ENCODE peak calls at places on chromosomes 12 and 14, in nine cellular contexts. One of them, this sample, is unnamed.

GRCh38 chr14:41548666-41549065 is 58.0 kb upstream of the LRFN5 start:
- DNase-seq in activated CD4-positive, alpha-beta T cell treated with anti-CD3 and anti-CD28 coated beads, Interleukin-2, amount 50 U/mL, for 24 hours: no peak
- DNase-seq in renal cortical epithelial cell: no peak
- DNase-seq in CD8-positive, alpha-beta memory T cell: no peak
- DNase-seq in esophagus squamous epithelium: no peak
- DNase-seq in LoVo: no peak
- DNase-seq in NCI-H1105: peak; percentile 9
- DNase-seq in activated T-helper 1 cell treated with Interleukin-2 at 50 U/mL for 16 hours: no peak
- DNase-seq in AG20443: no peak
- DNase-seq in this sample: no peak

GRCh38 chr14:73717247-73717646 is 3.1 kb upstream of the PNMA1 start:
- DNase-seq in esophagus squamous epithelium: no peak
- DNase-seq in CD8-positive, alpha-beta memory T cell: no peak
- DNase-seq in activated T-helper 1 cell treated with Interleukin-2 at 50 U/mL for 16 hours: no peak
- DNase-seq in activated CD4-positive, alpha-beta T cell treated with anti-CD3 and anti-CD28 coated beads, Interleukin-2, amount 50 U/mL, for 24 hours: no peak
- DNase-seq in renal cortical epithelial cell: peak; percentile 41
- DNase-seq in NCI-H1105: peak; percentile 8
- DNase-seq in AG20443: no peak
- DNase-seq in LoVo: no peak
- DNase-seq in this sample: peak; percentile 79

GRCh38 chr12:86748874-86749273 is 492.7 kb upstream of the MGAT4C start:
- DNase-seq in renal cortical epithelial cell: no peak
- DNase-seq in CD8-positive, alpha-beta memory T cell: no peak
- DNase-seq in AG20443: no peak
- DNase-seq in NCI-H1105: no peak
- DNase-seq in activated T-helper 1 cell treated with Interleukin-2 at 50 U/mL for 16 hours: no peak
- DNase-seq in esophagus squamous epithelium: no peak
- DNase-seq in LoVo: no peak
- DNase-seq in activated CD4-positive, alpha-beta T cell treated with anti-CD3 and anti-CD28 coated beads, Interleukin-2, amount 50 U/mL, for 24 hours: no peak
- DNase-seq in this sample: no peak

GRCh38 chr12:131332224-131332623 is 378.5 kb downstream of the ADGRD1 start:
- DNase-seq in AG20443: no peak
- DNase-seq in CD8-positive, alpha-beta memory T cell: no peak
- DNase-seq in LoVo: no peak
- DNase-seq in renal cortical epithelial cell: no peak
- DNase-seq in esophagus squamous epithelium: no peak
- DNase-seq in activated T-helper 1 cell treated with Interleukin-2 at 50 U/mL for 16 hours: no peak
- DNase-seq in NCI-H1105: no peak
- DNase-seq in activated CD4-positive, alpha-beta T cell treated with anti-CD3 and anti-CD28 coated beads, Interleukin-2, amount 50 U/mL, for 24 hours: no peak
- DNase-seq in this sample: no peak

GRCh38 chr12:29517265-29517664 is 19.8 kb upstream of the OVCH1 start:
- DNase-seq in activated CD4-positive, alpha-beta T cell treated with anti-CD3 and anti-CD28 coated beads, Interleukin-2, amount 50 U/mL, for 24 hours: no peak
- DNase-seq in NCI-H1105: peak; percentile 23
- DNase-seq in renal cortical epithelial cell: no peak
- DNase-seq in LoVo: no peak
- DNase-seq in esophagus squamous epithelium: no peak
- DNase-seq in activated T-helper 1 cell treated with Interleukin-2 at 50 U/mL for 16 hours: no peak
- DNase-seq in CD8-positive, alpha-beta memory T cell: no peak
- DNase-seq in AG20443: no peak
- DNase-seq in this sample: no peak

GRCh38 chr12:56955631-56956256 is 1.7 kb downstream of the RDH16 start:
- DNase-seq in AG20443: peak; percentile 14
- DNase-seq in CD8-positive, alpha-beta memory T cell: no peak
- DNase-seq in NCI-H1105: no peak
- DNase-seq in LoVo: no peak
- DNase-seq in renal cortical epithelial cell: peak; percentile 42
- DNase-seq in esophagus squamous epithelium: no peak
- DNase-seq in activated T-helper 1 cell treated with Interleukin-2 at 50 U/mL for 16 hours: no peak
- DNase-seq in activated CD4-positive, alpha-beta T cell treated with anti-CD3 and anti-CD28 coated beads, Interleukin-2, amount 50 U/mL, for 24 hours: no peak
- DNase-seq in this sample: no peak

GRCh38 chr14:22995889-22996611 is 13.7 kb upstream of the AJUBA start:
- DNase-seq in CD8-positive, alpha-beta memory T cell: no peak
- DNase-seq in activated T-helper 1 cell treated with Interleukin-2 at 50 U/mL for 16 hours: no peak
- DNase-seq in AG20443: no peak
- DNase-seq in LoVo: no peak
- DNase-seq in renal cortical epithelial cell: no peak
- DNase-seq in esophagus squamous epithelium: no peak
- DNase-seq in NCI-H1105: no peak
- DNase-seq in activated CD4-positive, alpha-beta T cell treated with anti-CD3 and anti-CD28 coated beads, Interleukin-2, amount 50 U/mL, for 24 hours: no peak
- DNase-seq in this sample: no peak

GRCh38 chr14:96876747-96877146 is 79.6 kb downstream of the VRK1 start:
- DNase-seq in renal cortical epithelial cell: no peak
- DNase-seq in LoVo: no peak
- DNase-seq in CD8-positive, alpha-beta memory T cell: no peak
- DNase-seq in NCI-H1105: no peak
- DNase-seq in activated CD4-positive, alpha-beta T cell treated with anti-CD3 and anti-CD28 coated beads, Interleukin-2, amount 50 U/mL, for 24 hours: no peak
- DNase-seq in AG20443: no peak
- DNase-seq in activated T-helper 1 cell treated with Interleukin-2 at 50 U/mL for 16 hours: no peak
- DNase-seq in esophagus squamous epithelium: no peak
- DNase-seq in this sample: no peak

GRCh38 chr14:21476526-21476924 is 234 bp downstream of the RAB2B start:
- DNase-seq in NCI-H1105: peak; percentile 90
- DNase-seq in activated T-helper 1 cell treated with Interleukin-2 at 50 U/mL for 16 hours: peak; percentile 75
- DNase-seq in renal cortical epithelial cell: peak; percentile 59
- DNase-seq in activated CD4-positive, alpha-beta T cell treated with anti-CD3 and anti-CD28 coated beads, Interleukin-2, amount 50 U/mL, for 24 hours: no peak
- DNase-seq in esophagus squamous epithelium: no peak
- DNase-seq in AG20443: peak; percentile 87
- DNase-seq in LoVo: peak; percentile 86
- DNase-seq in CD8-positive, alpha-beta memory T cell: no peak
- DNase-seq in this sample: no peak

GRCh38 chr14:101022121-101022520 is 118.6 kb upstream of the RTL1 start:
- DNase-seq in renal cortical epithelial cell: no peak
- DNase-seq in AG20443: no peak
- DNase-seq in NCI-H1105: no peak
- DNase-seq in CD8-positive, alpha-beta memory T cell: no peak
- DNase-seq in LoVo: no peak
- DNase-seq in activated CD4-positive, alpha-beta T cell treated with anti-CD3 and anti-CD28 coated beads, Interleukin-2, amount 50 U/mL, for 24 hours: no peak
- DNase-seq in activated T-helper 1 cell treated with Interleukin-2 at 50 U/mL for 16 hours: no peak
- DNase-seq in esophagus squamous epithelium: no peak
- DNase-seq in this sample: peak; percentile 3

GRCh38 chr12:82517027-82517426 is 158.7 kb downstream of the METTL25 start:
- DNase-seq in AG20443: no peak
- DNase-seq in NCI-H1105: no peak
- DNase-seq in esophagus squamous epithelium: no peak
- DNase-seq in CD8-positive, alpha-beta memory T cell: no peak
- DNase-seq in activated CD4-positive, alpha-beta T cell treated with anti-CD3 and anti-CD28 coated beads, Interleukin-2, amount 50 U/mL, for 24 hours: no peak
- DNase-seq in LoVo: peak; percentile 6
- DNase-seq in renal cortical epithelial cell: peak; percentile 17
- DNase-seq in activated T-helper 1 cell treated with Interleukin-2 at 50 U/mL for 16 hours: no peak
- DNase-seq in this sample: peak; percentile 31

GRCh38 chr12:95339086-95339788 is 121.6 kb downstream of the VEZT start:
- DNase-seq in NCI-H1105: no peak
- DNase-seq in CD8-positive, alpha-beta memory T cell: no peak
- DNase-seq in activated CD4-positive, alpha-beta T cell treated with anti-CD3 and anti-CD28 coated beads, Interleukin-2, amount 50 U/mL, for 24 hours: no peak
- DNase-seq in renal cortical epithelial cell: no peak
- DNase-seq in esophagus squamous epithelium: no peak
- DNase-seq in AG20443: no peak
- DNase-seq in LoVo: no peak
- DNase-seq in activated T-helper 1 cell treated with Interleukin-2 at 50 U/mL for 16 hours: no peak
- DNase-seq in this sample: no peak

GRCh38 chr12:105487961-105488360 is 157.5 kb downstream of the C12orf75 start:
- DNase-seq in LoVo: no peak
- DNase-seq in esophagus squamous epithelium: no peak
- DNase-seq in CD8-positive, alpha-beta memory T cell: no peak
- DNase-seq in renal cortical epithelial cell: no peak
- DNase-seq in NCI-H1105: no peak
- DNase-seq in AG20443: no peak
- DNase-seq in activated CD4-positive, alpha-beta T cell treated with anti-CD3 and anti-CD28 coated beads, Interleukin-2, amount 50 U/mL, for 24 hours: no peak
- DNase-seq in activated T-helper 1 cell treated with Interleukin-2 at 50 U/mL for 16 hours: no peak
- DNase-seq in this sample: no peak

GRCh38 chr12:12474471-12474928 is 88.2 kb downstream of the DUSP16 start:
- DNase-seq in LoVo: no peak
- DNase-seq in AG20443: no peak
- DNase-seq in esophagus squamous epithelium: no peak
- DNase-seq in activated CD4-positive, alpha-beta T cell treated with anti-CD3 and anti-CD28 coated beads, Interleukin-2, amount 50 U/mL, for 24 hours: no peak
- DNase-seq in NCI-H1105: no peak
- DNase-seq in renal cortical epithelial cell: no peak
- DNase-seq in activated T-helper 1 cell treated with Interleukin-2 at 50 U/mL for 16 hours: no peak
- DNase-seq in CD8-positive, alpha-beta memory T cell: no peak
- DNase-seq in this sample: no peak

GRCh38 chr12:3116106-3116898 is 39.1 kb downstream of the TSPAN9 start:
- DNase-seq in LoVo: no peak
- DNase-seq in activated T-helper 1 cell treated with Interleukin-2 at 50 U/mL for 16 hours: no peak
- DNase-seq in AG20443: no peak
- DNase-seq in renal cortical epithelial cell: no peak
- DNase-seq in esophagus squamous epithelium: no peak
- DNase-seq in CD8-positive, alpha-beta memory T cell: no peak
- DNase-seq in activated CD4-positive, alpha-beta T cell treated with anti-CD3 and anti-CD28 coated beads, Interleukin-2, amount 50 U/mL, for 24 hours: no peak
- DNase-seq in NCI-H1105: no peak
- DNase-seq in this sample: no peak

GRCh38 chr14:54000341-54000811 is 43.8 kb upstream of the BMP4 start:
- DNase-seq in esophagus squamous epithelium: no peak
- DNase-seq in AG20443: peak; percentile 35
- DNase-seq in CD8-positive, alpha-beta memory T cell: no peak
- DNase-seq in LoVo: peak; percentile 58
- DNase-seq in renal cortical epithelial cell: peak; percentile 6
- DNase-seq in activated T-helper 1 cell treated with Interleukin-2 at 50 U/mL for 16 hours: no peak
- DNase-seq in NCI-H1105: no peak
- DNase-seq in activated CD4-positive, alpha-beta T cell treated with anti-CD3 and anti-CD28 coated beads, Interleukin-2, amount 50 U/mL, for 24 hours: no peak
- DNase-seq in this sample: no peak

GRCh38 chr12:101746661-101747060 is 7.4 kb upstream of the SYCP3 start:
- DNase-seq in renal cortical epithelial cell: no peak
- DNase-seq in AG20443: no peak
- DNase-seq in NCI-H1105: no peak
- DNase-seq in esophagus squamous epithelium: no peak
- DNase-seq in CD8-positive, alpha-beta memory T cell: no peak
- DNase-seq in activated T-helper 1 cell treated with Interleukin-2 at 50 U/mL for 16 hours: no peak
- DNase-seq in activated CD4-positive, alpha-beta T cell treated with anti-CD3 and anti-CD28 coated beads, Interleukin-2, amount 50 U/mL, for 24 hours: no peak
- DNase-seq in LoVo: no peak
- DNase-seq in this sample: no peak

GRCh38 chr12:67681145-67681778 is 32.7 kb downstream of the DYRK2 start:
- DNase-seq in AG20443: peak; percentile 86
- DNase-seq in activated CD4-positive, alpha-beta T cell treated with anti-CD3 and anti-CD28 coated beads, Interleukin-2, amount 50 U/mL, for 24 hours: no peak
- DNase-seq in NCI-H1105: no peak
- DNase-seq in CD8-positive, alpha-beta memory T cell: no peak
- DNase-seq in activated T-helper 1 cell treated with Interleukin-2 at 50 U/mL for 16 hours: no peak
- DNase-seq in renal cortical epithelial cell: peak; percentile 97
- DNase-seq in LoVo: no peak
- DNase-seq in esophagus squamous epithelium: no peak
- DNase-seq in this sample: no peak

GRCh38 chr14:93731753-93732152 is 56.5 kb downstream of the PRIMA1 start:
- DNase-seq in renal cortical epithelial cell: no peak
- DNase-seq in AG20443: no peak
- DNase-seq in LoVo: no peak
- DNase-seq in esophagus squamous epithelium: no peak
- DNase-seq in CD8-positive, alpha-beta memory T cell: no peak
- DNase-seq in activated CD4-positive, alpha-beta T cell treated with anti-CD3 and anti-CD28 coated beads, Interleukin-2, amount 50 U/mL, for 24 hours: no peak
- DNase-seq in activated T-helper 1 cell treated with Interleukin-2 at 50 U/mL for 16 hours: no peak
- DNase-seq in NCI-H1105: no peak
- DNase-seq in this sample: no peak

GRCh38 chr14:23937121-23937692 is 16.4 kb upstream of the DHRS4 start:
- DNase-seq in renal cortical epithelial cell: no peak
- DNase-seq in activated CD4-positive, alpha-beta T cell treated with anti-CD3 and anti-CD28 coated beads, Interleukin-2, amount 50 U/mL, for 24 hours: no peak
- DNase-seq in CD8-positive, alpha-beta memory T cell: no peak
- DNase-seq in activated T-helper 1 cell treated with Interleukin-2 at 50 U/mL for 16 hours: no peak
- DNase-seq in NCI-H1105: no peak
- DNase-seq in LoVo: no peak
- DNase-seq in AG20443: no peak
- DNase-seq in esophagus squamous epithelium: no peak
- DNase-seq in this sample: no peak

GRCh38 chr14:72089625-72090024 is 157.4 kb downstream of the RGS6 start:
- DNase-seq in LoVo: no peak
- DNase-seq in esophagus squamous epithelium: no peak
- DNase-seq in renal cortical epithelial cell: no peak
- DNase-seq in activated CD4-positive, alpha-beta T cell treated with anti-CD3 and anti-CD28 coated beads, Interleukin-2, amount 50 U/mL, for 24 hours: no peak
- DNase-seq in activated T-helper 1 cell treated with Interleukin-2 at 50 U/mL for 16 hours: no peak
- DNase-seq in AG20443: no peak
- DNase-seq in CD8-positive, alpha-beta memory T cell: no peak
- DNase-seq in NCI-H1105: no peak
- DNase-seq in this sample: no peak

GRCh38 chr12:93783827-93784226 is 106.7 kb downstream of the CRADD start:
- DNase-seq in AG20443: no peak
- DNase-seq in renal cortical epithelial cell: no peak
- DNase-seq in activated T-helper 1 cell treated with Interleukin-2 at 50 U/mL for 16 hours: no peak
- DNase-seq in CD8-positive, alpha-beta memory T cell: peak; percentile 34
- DNase-seq in activated CD4-positive, alpha-beta T cell treated with anti-CD3 and anti-CD28 coated beads, Interleukin-2, amount 50 U/mL, for 24 hours: peak; percentile 54
- DNase-seq in esophagus squamous epithelium: no peak
- DNase-seq in NCI-H1105: no peak
- DNase-seq in LoVo: no peak
- DNase-seq in this sample: peak; percentile 76

GRCh38 chr14:65109357-65109756 is 7.0 kb upstream of the MAX start:
- DNase-seq in activated T-helper 1 cell treated with Interleukin-2 at 50 U/mL for 16 hours: no peak
- DNase-seq in activated CD4-positive, alpha-beta T cell treated with anti-CD3 and anti-CD28 coated beads, Interleukin-2, amount 50 U/mL, for 24 hours: no peak
- DNase-seq in AG20443: no peak
- DNase-seq in NCI-H1105: no peak
- DNase-seq in LoVo: no peak
- DNase-seq in renal cortical epithelial cell: no peak
- DNase-seq in CD8-positive, alpha-beta memory T cell: no peak
- DNase-seq in esophagus squamous epithelium: no peak
- DNase-seq in this sample: no peak

GRCh38 chr12:2101798-2102197 is 49.0 kb downstream of the CACNA1C start:
- DNase-seq in LoVo: no peak
- DNase-seq in activated CD4-positive, alpha-beta T cell treated with anti-CD3 and anti-CD28 coated beads, Interleukin-2, amount 50 U/mL, for 24 hours: no peak
- DNase-seq in esophagus squamous epithelium: no peak
- DNase-seq in NCI-H1105: no peak
- DNase-seq in activated T-helper 1 cell treated with Interleukin-2 at 50 U/mL for 16 hours: no peak
- DNase-seq in AG20443: peak; percentile 56
- DNase-seq in renal cortical epithelial cell: no peak
- DNase-seq in CD8-positive, alpha-beta memory T cell: no peak
- DNase-seq in this sample: no peak

This sample was measured in BE2C.